ENCODE peak calls at places on chromosomes 1 and 21, in nine cellular contexts. I is esophagus squamous epithelium, Y is right cardiac atrium, P is uterus, Z is mesendoderm, T is transverse colon, G is cardiac muscle cell, A is heart right ventricle, N is A673. S is an unnamed sample. For H3K4me1, the result is how much of the 10 kb centered on the place peaks cover.

GRCh38 chr1:228042508-228042907 is 35.7 kb downstream of the WNT3A start:
- DNase-seq in Z (no peak), T (no peak), P (no peak), N (no peak), Y (no peak), I (no peak), A (no peak), G (no peak), S (no peak)

GRCh38 chr1:94339229-94339927 is 78.8 kb upstream of the ABCD3 start:
- DNase-seq in Y (no peak), T (no peak), N (no peak), I (no peak), A (no peak), P (no peak), Z (peak), G (no peak), S (no peak)

GRCh38 chr1:22080184-22080583 is 27.7 kb downstream of the CDC42 start:
- DNase-seq in Z (no peak), T (no peak), A (no peak), I (no peak), Y (no peak), N (no peak), G (no peak), P (no peak), S (no peak)

GRCh38 chr1:36238433-36238832 is 14.2 kb downstream of the THRAP3 start:
- DNase-seq in G (no peak), I (no peak), N (no peak), Y (no peak), A (no peak), P (no peak), T (no peak), Z (no peak), S (peak)

GRCh38 chr1:183244466-183244865 is 58.4 kb downstream of the LAMC2 start:
- DNase-seq in Z (no peak), A (peak), Y (peak), G (peak), N (peak), P (peak), T (peak), I (no peak), S (peak)

GRCh38 chr1:29851666-29852065 is 615.3 kb downstream of the PTPRU start:
- DNase-seq in I (no peak), T (no peak), G (no peak), N (no peak), Z (no peak), A (no peak), Y (no peak), P (no peak), S (no peak)

GRCh38 chr1:7993593-7994479 is 32.3 kb downstream of the ERRFI1 start:
- DNase-seq in G (peak), Y (no peak), A (no peak), T (no peak), I (no peak), Z (no peak), P (no peak), N (no peak), S (no peak)

GRCh38 chr1:116807394-116807793 is 53.2 kb downstream of the CD2 start:
- DNase-seq in Y (no peak), N (no peak), Z (no peak), G (no peak), A (no peak), P (no peak), T (no peak), I (no peak), S (no peak)

GRCh38 chr1:54223441-54224202 is 23.7 kb downstream of the MRPL37 start:
- DNase-seq in A (no peak), T (no peak), I (no peak), Z (no peak), P (peak), Y (no peak), G (no peak), N (no peak), S (no peak)

GRCh38 chr1:93581917-93582850 is 99.5 kb downstream of the BCAR3 start:
- DNase-seq in T (peak), N (no peak), A (no peak), Z (no peak), Y (no peak), P (no peak), G (no peak), I (no peak), S (no peak)

GRCh38 chr1:157163273-157164127 is 25.3 kb upstream of the ETV3 start:
- DNase-seq in I (no peak), Z (peak), Y (peak), T (peak), A (peak), G (peak), P (peak), N (peak), S (peak)

GRCh38 chr1:61370177-61370907 is 288.0 kb downstream of the NFIA start:
- DNase-seq in P (no peak), G (no peak), Y (no peak), Z (no peak), I (no peak), T (no peak), N (no peak), A (no peak), S (no peak)

GRCh38 chr21:29238052-29238966 is 60.4 kb upstream of the BACH1 start:
- DNase-seq in A (no peak), P (no peak), N (no peak), G (peak), T (no peak), I (no peak), Y (no peak), Z (no peak), S (no peak)

GRCh38 chr1:191453487-191453886 is 704.8 kb upstream of the RGS18 start:
- DNase-seq in A (no peak), G (no peak), I (no peak), N (peak), P (no peak), Y (no peak), Z (no peak), T (no peak), S (no peak)

GRCh38 chr21:37032877-37033471 is 26.5 kb downstream of the RIPPLY3 start:
- DNase-seq in I (no peak), G (peak), Y (no peak), P (no peak), T (no peak), A (no peak), N (peak), Z (no peak), S (no peak)

GRCh38 chr1:54051936-54052469 is 1.0 kb downstream of the TMEM59 start:
- DNase-seq in N (no peak), G (peak), Z (peak), T (peak), Y (no peak), P (no peak), A (no peak), I (no peak), S (no peak)

GRCh38 chr1:182198006-182198605 is 136.6 kb upstream of the ZNF648 start:
- DNase-seq in Z (peak), N (no peak), P (no peak), Y (peak), T (no peak), G (no peak), A (no peak), I (no peak), S (peak)

GRCh38 chr1:168835153-168835648 is 106.2 kb upstream of the DPT start:
- DNase-seq in A (no peak), Z (no peak), G (no peak), P (no peak), Y (no peak), I (no peak), T (no peak), N (no peak), S (no peak)

GRCh38 chr21:42289926-42290325 is 25.3 kb downstream of the TFF3 start:
- DNase-seq in A (peak), Z (no peak), N (no peak), G (no peak), P (peak), T (peak), Y (peak), I (no peak), S (no peak)

GRCh38 chr1:3857791-3858129 is 484 bp downstream of the DFFB start:
- DNase-seq in N (no peak), T (no peak), A (no peak), P (no peak), I (no peak), G (no peak), Y (no peak), Z (no peak), S (no peak)

GRCh38 chr1:172359531-172359991 is 60.9 kb upstream of the C1orf105 start:
- DNase-seq in A (no peak), P (no peak), G (peak), N (peak), I (no peak), Z (no peak), Y (no peak), T (no peak), S (peak)

GRCh38 chr1:14476170-14476955 is 122.1 kb upstream of the KAZN start:
- DNase-seq in Y (no peak), Z (peak), A (no peak), P (no peak), I (no peak), N (peak), G (peak), T (no peak), S (no peak)

GRCh38 chr1:153534933-153535663 is 693 bp downstream of the S100A6 start:
- DNase-seq in G (peak), P (peak), I (no peak), A (peak), T (peak), Y (peak), N (no peak), Z (no peak), S (no peak)

GRCh38 chr1:241592273-241592958 is 47.8 kb downstream of the CHML start:
- DNase-seq in I (no peak), N (no peak), A (no peak), Z (no peak), Y (no peak), T (no peak), P (no peak), G (no peak), S (no peak)

GRCh38 chr1:30377230-30378022 is 346.0 kb downstream of the MATN1 start:
- DNase-seq in Y (no peak), P (no peak), A (no peak), T (no peak), N (no peak), I (no peak), Z (no peak), G (no peak), S (peak)

GRCh38 chr1:113388621-113389355 is 1.5 kb upstream of the MAGI3 start:
- DNase-seq in I (no peak), Z (peak), P (no peak), A (peak), G (no peak), T (peak), N (no peak), Y (peak), S (peak)

GRCh38 chr1:201004154-201004553 is 19.4 kb downstream of the KIF21B start:
- DNase-seq in Z (no peak), Y (peak), P (no peak), N (no peak), I (no peak), A (no peak), G (no peak), T (no peak), S (no peak)

GRCh38 chr1:33089457-33089856 is 8.5 kb downstream of the AZIN2 start:
- DNase-seq in Y (no peak), N (no peak), P (no peak), T (no peak), I (no peak), A (no peak), Z (no peak), G (no peak), S (no peak)

GRCh38 chr1:160205974-160206369 is 788 bp downstream of the PEA15 start:
- DNase-seq in I (no peak), A (peak), P (peak), T (peak), Z (no peak), G (peak), Y (peak), N (no peak), S (peak)

GRCh38 chr1:248631354-248632041 is 3.4 kb downstream of the OR2T11 start:
- DNase-seq in G (no peak), P (no peak), Y (no peak), N (peak), T (peak), A (no peak), I (no peak), Z (no peak), S (no peak)

GRCh38 chr1:63107066-63107465 is 215.3 kb upstream of the FOXD3 start:
- DNase-seq in P (no peak), Y (no peak), A (no peak), Z (no peak), N (peak), T (no peak), G (no peak), I (no peak), S (no peak)

GRCh38 chr1:54237656-54238055 is 37.7 kb downstream of the MRPL37 start:
- DNase-seq in G (no peak), Y (no peak), T (no peak), Z (no peak), N (no peak), A (no peak), I (no peak), P (no peak), S (no peak)

GRCh38 chr1:110879758-110880606 is 7.0 kb downstream of the CD53 start:
- DNase-seq in N (no peak), Y (no peak), P (no peak), A (no peak), Z (no peak), T (peak), G (no peak), I (no peak), S (peak)

GRCh38 chr1:20346433-20346832 is 55.8 kb downstream of the VWA5B1 start:
- DNase-seq in G (no peak), N (no peak), A (no peak), Y (no peak), I (no peak), T (no peak), P (no peak), Z (no peak), S (no peak)

GRCh38 chr1:248013229-248013710 is at the start of gene OR2L5:
- DNase-seq in N (no peak), A (no peak), P (no peak), T (no peak), G (no peak), I (no peak), Y (no peak), Z (no peak), S (no peak)

GRCh38 chr1:3473381-3473844 is 18.9 kb downstream of the ARHGEF16 start:
- DNase-seq in N (peak), G (peak), P (no peak), T (no peak), Y (peak), I (no peak), Z (no peak), A (no peak), S (peak)

GRCh38 chr1:243898278-243898677 is 48.2 kb upstream of the AKT3 start:
- DNase-seq in G (no peak), Z (no peak), I (no peak), P (no peak), T (no peak), A (no peak), Y (no peak), N (no peak), S (no peak)

GRCh38 chr1:229002037-229002436 is 266.8 kb downstream of the RHOU start:
- DNase-seq in A (no peak), G (no peak), Y (no peak), P (no peak), Z (no peak), N (no peak), I (no peak), T (no peak), S (no peak)

DNA sequence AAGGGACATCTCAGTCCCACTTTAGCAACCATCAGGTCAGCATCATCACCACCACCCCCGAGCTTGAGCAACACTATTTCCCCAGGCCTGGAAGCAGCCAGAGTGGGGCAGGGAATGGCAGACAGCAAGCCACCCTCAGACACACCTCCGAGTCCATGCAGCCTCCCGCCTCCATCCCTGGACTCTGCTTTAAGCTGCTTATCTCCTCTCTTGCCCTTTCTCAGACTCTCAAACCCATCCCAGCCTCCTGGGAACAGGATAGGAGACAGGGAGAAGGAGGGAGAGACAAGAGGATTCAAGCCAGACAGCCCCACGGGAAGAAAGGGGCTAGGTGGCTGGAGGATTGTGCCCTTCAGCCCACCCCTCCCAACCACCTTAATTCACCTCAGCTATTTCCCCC is 1.7 kb downstream of the PIAS3 start:
- DNase-seq in A (no peak), G (no peak), N (no peak), P (no peak), Z (no peak), I (no peak), Y (no peak), T (no peak), S (no peak)
- H3K4me3 ChIP-seq in A (no peak), G (no peak), N (no peak), P (no peak), Z (no peak), I (no peak), Y (no peak), T (no peak), S (no peak)

GRCh38 chr1:235527196-235527814 is 23.1 kb upstream of the B3GALNT2 start:
- DNase-seq in A (no peak), P (no peak), Y (no peak), N (no peak), G (peak), I (no peak), T (no peak), Z (peak), S (no peak)

DNA sequence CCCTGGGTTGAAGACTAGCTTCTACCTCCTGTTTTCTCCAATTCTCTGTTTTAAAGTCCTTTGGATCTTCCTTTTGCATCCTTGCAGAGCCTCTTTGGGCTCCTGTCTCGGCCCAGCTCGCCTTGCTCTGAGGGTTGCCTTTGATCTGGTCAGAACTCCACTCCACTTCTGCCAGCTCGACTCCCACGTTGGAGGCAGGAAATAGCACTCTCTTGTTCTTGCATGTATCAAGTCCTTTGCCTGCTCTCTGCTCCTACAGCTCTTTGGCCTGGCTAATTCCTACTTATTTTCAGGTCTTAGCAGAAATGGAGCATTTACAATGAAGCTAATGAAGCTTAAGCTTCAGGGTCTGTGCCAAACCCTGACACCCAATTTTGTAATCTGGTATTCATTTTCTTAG is 21.1 kb upstream of the B3GALNT2 start:
- DNase-seq in N (no peak), I (no peak), G (peak), T (no peak), P (no peak), Z (no peak), Y (no peak), A (no peak), S (no peak)
- H3K4me1 ChIP-seq in N (under half), I (under half), G (under half), T (under half), P (under half), Z (under half), Y (under half), A (under half), S (under half)

GRCh38 chr1:114457675-114458074 is 53.3 kb downstream of the TRIM33 start:
- DNase-seq in T (no peak), G (peak), A (no peak), Y (no peak), P (no peak), I (no peak), N (no peak), Z (no peak), S (no peak)

GRCh38 chr1:114454539-114454938 is 56.5 kb downstream of the TRIM33 start:
- DNase-seq in T (no peak), I (no peak), Y (no peak), A (no peak), P (no peak), Z (no peak), G (no peak), N (no peak), S (no peak)

GRCh38 chr1:114453361-114453784 is 57.6 kb downstream of the TRIM33 start:
- DNase-seq in G (no peak), P (no peak), Y (no peak), Z (peak), T (no peak), N (no peak), A (no peak), I (no peak), S (no peak)

GRCh38 chr1:114456586-114456985 is 54.4 kb downstream of the TRIM33 start:
- DNase-seq in P (no peak), T (no peak), G (no peak), N (no peak), A (no peak), Z (no peak), I (no peak), Y (no peak), S (no peak)

GRCh38 chr1:114455102-114455785 is 55.8 kb downstream of the TRIM33 start:
- DNase-seq in I (no peak), N (no peak), A (no peak), Z (no peak), T (no peak), G (no peak), P (no peak), Y (no peak), S (no peak)
- H3K27ac ChIP-seq in I (no peak), N (no peak), A (no peak), Z (no peak), T (no peak), G (no peak), P (no peak), Y (no peak), S (no peak)

GRCh38 chr1:44524180-44524579 is 119.1 kb downstream of the RNF220 start:
- DNase-seq in A (no peak), G (no peak), Z (peak), T (no peak), Y (no peak), P (no peak), I (no peak), N (no peak), S (no peak)
- H3K4me3 ChIP-seq in A (no peak), G (peak), Z (no peak), T (no peak), Y (peak), P (no peak), I (no peak), N (no peak), S (no peak)

GRCh38 chr21:45457161-45457831 is 52.3 kb downstream of the COL18A1 start:
- DNase-seq in G (no peak), P (no peak), Y (peak), T (no peak), I (no peak), N (no peak), Z (no peak), A (no peak), S (no peak)
- H3K4me1 ChIP-seq in G (under half), P (under half), Y (under half), T (under half), I (under half), N (under half), Z (under half), A (under half), S (under half)